ENCODE peak calls at places on chromosome 21, in ten cellular contexts. C is AG10803, U is neural crest cell, P is NCI-H524 treated with DMSO at 0.1 percent for 48 hours, A is LoVo, M is MM.1S, L is GM03348, K is fibroblast of gingiva, R is cardiac fibroblast, Y is spleen. O is an unnamed sample.

GRCh38 chr21:45396620-45396995 is 8.4 kb upstream of the COL18A1 start:
- DNase-seq in A (no peak), C (no peak), Y (peak; percentile 49), P (no peak), U (no peak), R (no peak), K (no peak), M (no peak), L (no peak), O (peak; percentile 32)

GRCh38 chr21:43921979-43922945 is 57.2 kb downstream of the AGPAT3 start:
- DNase-seq in R (peak; percentile 53), C (no peak), A (no peak), K (no peak), U (no peak), M (no peak), P (no peak), L (no peak), Y (peak; percentile 85), O (peak; percentile 72)

GRCh38 chr21:20882462-20883415 is 115.5 kb upstream of the NCAM2 start:
- DNase-seq in A (peak; percentile 4), L (peak; percentile 2), R (peak; percentile 56), C (no peak), U (peak; percentile 51), K (peak; percentile 60), P (no peak), Y (no peak), M (peak; percentile 44), O (no peak)

GRCh38 chr21:43318841-43319781 is 107.8 kb downstream of the SIK1 start:
- DNase-seq in P (no peak), R (peak; percentile 49), Y (no peak), L (peak; percentile 60), M (no peak), C (peak; percentile 54), K (no peak), A (no peak), U (peak; percentile 37), O (no peak)

GRCh38 chr21:46617267-46618051 is 12.6 kb upstream of the S100B start:
- DNase-seq in C (peak; percentile 38), M (no peak), U (no peak), A (no peak), R (no peak), K (no peak), L (no peak), Y (no peak), P (no peak), O (no peak)

GRCh38 chr21:24514081-24514733 is 1093.1 kb downstream of the MRPL39 start:
- DNase-seq in U (no peak), Y (no peak), P (no peak), M (peak; percentile 57), L (peak; percentile 1), A (no peak), K (no peak), C (no peak), R (no peak), O (no peak)

GRCh38 chr21:40194181-40194580 is 326.9 kb downstream of the PCP4 start:
- DNase-seq in A (no peak), P (no peak), M (no peak), R (no peak), K (no peak), U (no peak), L (no peak), C (no peak), Y (no peak), O (no peak)

GRCh38 chr21:45560106-45561021 is 18.1 kb upstream of the SLC19A1 start:
- DNase-seq in M (no peak), K (no peak), P (no peak), C (no peak), R (no peak), A (no peak), L (no peak), Y (peak; percentile 61), U (no peak), O (peak; percentile 74)

GRCh38 chr21:38139380-38140168 is 117.2 kb upstream of the KCNJ15 start:
- DNase-seq in L (no peak), U (no peak), R (peak; percentile 49), M (no peak), K (no peak), C (peak; percentile 37), Y (no peak), P (no peak), A (peak; percentile 4), O (no peak)

GRCh38 chr21:35256468-35256988 is 207.4 kb upstream of the RUNX1 start:
- DNase-seq in R (peak; percentile 99), U (peak; percentile 4), C (peak; percentile 96), P (peak; percentile 29), K (peak; percentile 97), A (peak; percentile 89), L (peak; percentile 68), M (no peak), Y (no peak), O (no peak)

GRCh38 chr21:21003701-21004100 is 5.5 kb downstream of the NCAM2 start:
- DNase-seq in K (peak; percentile 40), R (peak; percentile 47), A (no peak), C (peak; percentile 26), L (peak; percentile 22), M (peak; percentile 42), Y (no peak), U (no peak), P (peak; percentile 6), O (no peak)

GRCh38 chr21:32359719-32360260 is 33.0 kb downstream of the URB1 start:
- DNase-seq in L (peak; percentile 29), Y (no peak), U (no peak), A (no peak), P (no peak), K (no peak), C (peak; percentile 15), R (no peak), M (peak; percentile 56), O (no peak)